ENCODE peak calls at places on chromosomes 11 and 22, in eight cellular contexts. S is stimulated activated CD4-positive, alpha-beta T cell treated with anti-CD3 and anti-CD28 coated beads, TNF-alpha, amount 100 ng/mL, for 24 hours; N is Peyer's patch; A is activated T-helper 1 cell treated with anti-CD3 and anti-CD28 coated beads, Interleukin-12 subunit alpha, Interleukin-12 subunit beta, Interleukin-2, Interleukin-4 antibody, amounts not matched to agents 30 ng/mL and 10 ng/mL and 1 ng/mL, durations not matched to agents 14 hours and 24 hours and 36 hours; W is AG09309; E is RKO; I is ovary; X is sigmoid colon. R is an unnamed sample.

GRCh38 chr22:48055827-48056226 is 1293.4 kb downstream of the TBC1D22A start:
- DNase-seq in S (no peak), N (no peak), A (no peak), W (no peak), E (peak; percentile 7), I (no peak), X (no peak), R (no peak)

GRCh38 chr11:44178381-44178780 is 82.9 kb downstream of the EXT2 start:
- DNase-seq in S (no peak), N (no peak), A (no peak), W (peak; percentile 17), E (no peak), I (no peak), X (no peak), R (peak; percentile 23)

GRCh38 chr22:24170189-24170588 is 11.1 kb upstream of the SUSD2 start:
- DNase-seq in S (no peak), N (no peak), A (no peak), W (no peak), E (no peak), I (no peak), X (no peak), R (no peak)

GRCh38 chr11:94933225-94934130 is 39.9 kb downstream of the CWC15 start:
- DNase-seq in S (no peak), N (no peak), A (no peak), W (peak; percentile 95), E (peak; percentile 11), I (no peak), X (peak; percentile 79), R (peak; percentile 92)

GRCh38 chr11:60786811-60787567 is 1.9 kb downstream of the MS4A10 start:
- DNase-seq in S (no peak), N (peak; percentile 81), A (no peak), W (no peak), E (peak; percentile 24), I (peak; percentile 87), X (peak; percentile 91), R (peak; percentile 38)

GRCh38 chr11:6321961-6322362 is 1.7 kb upstream of the CAVIN3 start:
- DNase-seq in S (peak; percentile 16), N (no peak), A (no peak), W (no peak), E (peak; percentile 78), I (no peak), X (no peak), R (no peak)

GRCh38 chr11:74357449-74357848 is 40.8 kb downstream of the PGM2L1 start:
- DNase-seq in S (no peak), N (no peak), A (no peak), W (no peak), E (no peak), I (no peak), X (no peak), R (no peak)

GRCh38 chr11:74686792-74687191 is 44.4 kb downstream of the CHRDL2 start:
- DNase-seq in S (no peak), N (peak; percentile 35), A (no peak), W (peak; percentile 59), E (peak; percentile 56), I (peak; percentile 16), X (peak; percentile 48), R (no peak)

GRCh38 chr22:48950151-48950915 is 877.3 kb downstream of the BRD1 start:
- DNase-seq in S (no peak), N (no peak), A (no peak), W (no peak), E (no peak), I (no peak), X (peak; percentile 58), R (no peak)

GRCh38 chr11:66020212-66020611 is 6.1 kb downstream of the CATSPER1 start:
- DNase-seq in S (no peak), N (no peak), A (no peak), W (no peak), E (no peak), I (no peak), X (no peak), R (no peak)

GRCh38 chr11:316891-317291 is 3.1 kb downstream of the IFITM1 start:
- DNase-seq in S (no peak), N (no peak), A (no peak), W (no peak), E (no peak), I (no peak), X (no peak), R (no peak)

GRCh38 chr11:63866211-63866610 is 27.3 kb downstream of the MARK2 start:
- DNase-seq in S (peak; percentile 77), N (no peak), A (peak; percentile 60), W (no peak), E (no peak), I (no peak), X (peak; percentile 71), R (no peak)

GRCh38 chr11:32069361-32070058 is 21.4 kb upstream of the RCN1 start:
- DNase-seq in S (no peak), N (no peak), A (no peak), W (no peak), E (no peak), I (no peak), X (no peak), R (no peak)

GRCh38 chr11:65850217-65851082 is 7.5 kb downstream of the CFL1 start:
- DNase-seq in S (no peak), N (no peak), A (no peak), W (no peak), E (no peak), I (peak; percentile 32), X (peak; percentile 62), R (no peak)

GRCh38 chr22:19962909-19963806 is 21.5 kb upstream of the TXNRD2 start:
- DNase-seq in S (peak; percentile 55), N (peak; percentile 95), A (no peak), W (no peak), E (peak; percentile 51), I (no peak), X (no peak), R (no peak)

GRCh38 chr11:120577041-120577440 is 65.5 kb downstream of the GRIK4 start:
- DNase-seq in S (no peak), N (no peak), A (no peak), W (no peak), E (no peak), I (no peak), X (no peak), R (no peak)

GRCh38 chr11:41379084-41379483 is 80.4 kb downstream of the LRRC4C start:
- DNase-seq in S (no peak), N (no peak), A (no peak), W (no peak), E (no peak), I (no peak), X (no peak), R (no peak)

GRCh38 chr11:32379714-32380113 is 55.6 kb downstream of the WT1 start:
- DNase-seq in S (no peak), N (no peak), A (no peak), W (no peak), E (no peak), I (no peak), X (no peak), R (no peak)